ENCODE peak calls at places on chromosomes 13 and 19, in seven cellular contexts. Q is IMR-90, S is H1, H is mesenchymal stem cell, Y is neuronal stem cell, I is H9, L is mesendoderm. J is an unnamed sample.

GRCh38 chr13:37984357-37984756 is 114.8 kb upstream of the TRPC4 start:
- DNase-seq in Q (no peak), S (no peak), H (no peak), Y (no peak), I (peak), L (peak), J (no peak)

GRCh38 chr13:82803341-82803740 is 1078.9 kb downstream of the SLITRK1 start:
- DNase-seq in Q (no peak), S (no peak), H (no peak), Y (no peak), I (no peak), L (no peak), J (no peak)

GRCh38 chr13:35711909-35712308 is 235.4 kb upstream of the MAB21L1 start:
- DNase-seq in Q (no peak), S (no peak), H (no peak), Y (no peak), I (no peak), L (no peak), J (no peak)

GRCh38 chr13:40206241-40207109 is 460.0 kb downstream of the FOXO1 start:
- DNase-seq in Q (peak), S (no peak), H (no peak), Y (no peak), I (no peak), L (no peak), J (no peak)

GRCh38 chr13:29310806-29311205 is 284.7 kb downstream of the SLC7A1 start:
- DNase-seq in Q (no peak), S (no peak), H (no peak), Y (no peak), I (no peak), L (no peak), J (no peak)

GRCh38 chr13:35764359-35765015 is 288.0 kb upstream of the MAB21L1 start:
- DNase-seq in Q (no peak), S (no peak), H (no peak), Y (no peak), I (no peak), L (no peak), J (no peak)

GRCh38 chr19:40681039-40681438 is 9.4 kb downstream of the NUMBL start:
- DNase-seq in Q (no peak), S (no peak), H (no peak), Y (no peak), I (no peak), L (no peak), J (no peak)

GRCh38 chr13:29591310-29591709 is 4.2 kb downstream of the SLC7A1 start:
- DNase-seq in Q (peak), S (no peak), H (peak), Y (no peak), I (no peak), L (no peak), J (no peak)

GRCh38 chr19:28436320-28436719 is 776.6 kb downstream of the UQCRFS1 start:
- DNase-seq in Q (no peak), S (no peak), H (no peak), Y (no peak), I (no peak), L (no peak), J (no peak)

GRCh38 chr19:51324082-51324481 is 12.6 kb downstream of the IGLON5 start:
- DNase-seq in Q (no peak), S (no peak), H (no peak), Y (no peak), I (no peak), L (no peak), J (no peak)

GRCh38 chr19:40411958-40412499 is 1.1 kb downstream of the PRX start:
- DNase-seq in Q (no peak), S (no peak), H (peak), Y (no peak), I (no peak), L (no peak), J (no peak)

GRCh38 chr19:50322931-50323781 is 6.0 kb downstream of the KCNC3 start:
- DNase-seq in Q (no peak), S (no peak), H (no peak), Y (no peak), I (no peak), L (no peak), J (no peak)

GRCh38 chr19:6023936-6024335 is 46.0 kb upstream of the RANBP3 start:
- DNase-seq in Q (no peak), S (no peak), H (no peak), Y (no peak), I (no peak), L (no peak), J (peak)

GRCh38 chr19:14764401-14764800 is 14.0 kb downstream of the ADGRE2 start:
- DNase-seq in Q (no peak), S (no peak), H (no peak), Y (no peak), I (no peak), L (no peak), J (no peak)

GRCh38 chr19:5585461-5586299 is 17.9 kb upstream of the TINCR start:
- DNase-seq in Q (no peak), S (peak), H (no peak), Y (peak), I (peak), L (peak), J (no peak)

GRCh38 chr19:17526922-17527321 is 15.5 kb downstream of the PGLS start:
- DNase-seq in Q (no peak), S (no peak), H (no peak), Y (no peak), I (no peak), L (no peak), J (no peak)

GRCh38 chr13:113116871-113117271 is 5.7 kb upstream of the F10 start:
- DNase-seq in Q (no peak), S (peak), H (no peak), Y (no peak), I (no peak), L (no peak), J (no peak)

GRCh38 chr19:16268676-16269319 is 55.8 kb upstream of the KLF2 start:
- DNase-seq in Q (no peak), S (no peak), H (no peak), Y (no peak), I (no peak), L (no peak), J (no peak)

GRCh38 chr13:77022341-77022740 is 4.6 kb downstream of the FBXL3 start:
- DNase-seq in Q (peak), S (no peak), H (peak), Y (no peak), I (no peak), L (no peak), J (peak)

GRCh38 chr19:34171877-34172660 is at the start of gene LSM14A:
- DNase-seq in Q (peak), S (peak), H (peak), Y (peak), I (peak), L (peak), J (peak)

GRCh38 chr19:32837531-32837930 is 32.0 kb downstream of the SLC7A9 start:
- DNase-seq in Q (no peak), S (no peak), H (no peak), Y (no peak), I (no peak), L (no peak), J (no peak)

GRCh38 chr13:95248953-95249352 is 52.3 kb downstream of the ABCC4 start:
- DNase-seq in Q (no peak), S (no peak), H (no peak), Y (no peak), I (no peak), L (no peak), J (no peak)

GRCh38 chr13:95250961-95251360 is 50.3 kb downstream of the ABCC4 start:
- DNase-seq in Q (no peak), S (no peak), H (no peak), Y (no peak), I (no peak), L (no peak), J (no peak)

GRCh38 chr13:95245072-95245471 is 56.2 kb downstream of the ABCC4 start:
- DNase-seq in Q (no peak), S (no peak), H (no peak), Y (no peak), I (no peak), L (no peak), J (no peak)

GRCh38 chr13:95246292-95247082 is 54.8 kb downstream of the ABCC4 start:
- DNase-seq in Q (no peak), S (no peak), H (no peak), Y (no peak), I (no peak), L (no peak), J (no peak)

DNA sequence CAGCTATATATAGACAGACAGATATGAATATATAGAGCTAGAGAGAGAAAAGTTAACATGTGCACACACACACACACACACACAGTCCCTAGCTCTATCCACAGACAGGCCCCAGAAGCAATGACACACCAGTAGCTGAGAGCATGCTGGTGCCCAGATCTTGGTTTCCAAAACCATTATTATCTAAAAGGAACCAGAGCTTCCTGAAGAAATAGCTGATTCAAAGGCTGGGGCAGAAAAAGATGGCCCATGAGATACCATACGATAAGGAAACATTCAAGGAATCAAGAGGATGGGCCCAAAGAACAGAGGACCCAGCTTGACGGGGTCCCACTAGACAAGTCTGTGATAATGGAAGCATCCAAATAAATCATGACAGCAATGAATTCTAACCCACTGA is 53.4 kb downstream of the ABCC4 start:
- DNase-seq in Q (no peak), S (no peak), H (no peak), Y (no peak), I (no peak), L (no peak), J (peak)
- H3K18ac ChIP-seq in Q (no peak), S (no peak), H (no peak), Y (no peak), I (no peak), L (no peak), J (no peak)

GRCh38 chr13:110683203-110683883 is 22.6 kb downstream of the CARS2 start:
- DNase-seq in Q (peak), S (no peak), H (peak), Y (no peak), I (no peak), L (peak), J (no peak)
- H2AK5ac ChIP-seq in Q (no peak), S (no peak), H (no peak), Y (no peak), I (no peak), L (no peak), J (no peak)

DNA sequence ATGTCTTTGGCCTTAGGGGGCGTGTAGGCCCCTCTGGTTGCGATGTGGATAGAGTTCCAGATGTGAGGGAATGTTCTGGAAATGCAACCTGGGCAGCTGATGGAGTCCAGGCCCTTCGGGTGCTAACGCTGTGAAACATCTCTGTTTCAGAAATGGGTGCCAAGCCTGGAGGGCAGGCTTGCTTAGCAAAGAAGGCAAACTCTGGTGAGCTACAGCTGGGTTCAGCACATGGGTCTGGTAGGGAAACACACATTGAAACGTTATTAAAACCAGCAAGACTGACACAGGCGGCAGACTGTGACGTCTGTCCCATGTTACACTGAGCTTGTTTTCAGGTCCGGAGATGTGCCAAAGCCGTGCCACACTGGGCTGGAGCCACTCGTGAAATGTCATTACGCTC is 8.6 kb upstream of the CDC16 start:
- DNase-seq in Q (no peak), S (no peak), H (no peak), Y (no peak), I (no peak), L (no peak), J (no peak)
- H3K18ac ChIP-seq in Q (no peak), S (no peak), H (no peak), Y (no peak), I (no peak), L (no peak), J (no peak)

GRCh38 chr19:11240008-11240444 is 607 bp downstream of the ANGPTL8 start:
- DNase-seq in Q (no peak), S (no peak), H (no peak), Y (no peak), I (no peak), L (no peak), J (no peak)
- H2AK5ac ChIP-seq in Q (no peak), S (no peak), H (no peak), Y (peak), I (no peak), L (no peak), J (no peak)

DNA sequence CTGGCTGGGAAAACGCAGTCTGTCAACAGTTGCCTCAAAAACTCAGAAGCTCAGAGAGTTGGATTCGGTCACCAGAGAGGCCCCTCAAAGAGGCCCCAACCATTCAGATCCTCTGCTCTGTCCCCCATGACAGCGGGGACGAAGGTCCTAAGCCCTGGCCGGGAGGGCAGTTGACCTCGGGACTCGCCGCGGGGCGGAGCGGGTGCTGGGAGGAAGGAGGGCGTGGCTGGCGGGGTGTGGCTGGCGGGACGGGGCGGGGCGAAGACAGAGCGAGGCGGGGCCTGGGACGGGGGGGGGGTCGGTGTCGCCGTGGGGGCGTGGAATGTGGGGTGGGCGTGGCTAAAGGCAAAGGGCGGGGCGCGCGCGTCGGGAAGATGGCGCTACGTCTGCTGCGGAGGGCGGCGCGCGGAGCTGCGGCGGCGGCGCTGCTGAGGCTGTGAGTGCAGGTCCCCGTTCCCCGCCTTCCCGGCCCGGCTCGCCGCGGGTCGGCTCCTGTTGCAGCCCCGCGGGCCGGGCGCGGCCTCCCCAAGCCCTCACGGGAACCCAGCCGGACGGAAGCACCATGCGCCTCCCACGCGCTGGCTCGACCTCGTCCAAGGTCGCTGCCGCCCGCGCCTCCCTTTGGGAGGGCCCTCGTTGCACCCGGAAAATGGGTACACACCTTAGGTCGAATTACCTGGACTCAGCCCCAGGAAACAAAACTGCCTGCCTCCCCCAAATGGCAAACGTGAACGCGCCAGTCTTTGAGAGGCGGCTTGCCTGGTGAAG is 105.2 kb downstream of the TM9SF2 start:
- DNase-seq in Q (peak), S (peak), H (peak), Y (peak), I (peak), L (peak), J (peak)
- H3K18ac ChIP-seq in Q (peak), S (peak), H (peak), Y (peak), I (peak), L (peak), J (peak)

GRCh38 chr19:41924151-41925145 is 3.8 kb downstream of the ERFL start:
- DNase-seq in Q (no peak), S (no peak), H (no peak), Y (no peak), I (no peak), L (no peak), J (no peak)
- H2AK5ac ChIP-seq in Q (no peak), S (no peak), H (no peak), Y (no peak), I (no peak), L (no peak), J (no peak)

GRCh38 chr13:72541674-72542073 is 185.8 kb downstream of the MZT1 start:
- DNase-seq in Q (no peak), S (no peak), H (no peak), Y (no peak), I (no peak), L (no peak), J (no peak)
- H3K18ac ChIP-seq in Q (no peak), S (no peak), H (no peak), Y (no peak), I (no peak), L (no peak), J (no peak)

GRCh38 chr19:2199215-2199614 is 35.5 kb downstream of the DOT1L start:
- DNase-seq in Q (no peak), S (peak), H (no peak), Y (peak), I (peak), L (peak), J (no peak)

GRCh38 chr19:2199861-2200623 is 36.1 kb downstream of the PLEKHJ1 start:
- DNase-seq in Q (no peak), S (no peak), H (no peak), Y (no peak), I (no peak), L (no peak), J (no peak)

GRCh38 chr19:2201473-2202148 is 34.5 kb downstream of the PLEKHJ1 start:
- DNase-seq in Q (no peak), S (no peak), H (no peak), Y (no peak), I (no peak), L (no peak), J (no peak)

GRCh38 chr19:2198317-2198716 is 34.6 kb downstream of the DOT1L start:
- DNase-seq in Q (no peak), S (no peak), H (no peak), Y (no peak), I (no peak), L (no peak), J (no peak)

DNA sequence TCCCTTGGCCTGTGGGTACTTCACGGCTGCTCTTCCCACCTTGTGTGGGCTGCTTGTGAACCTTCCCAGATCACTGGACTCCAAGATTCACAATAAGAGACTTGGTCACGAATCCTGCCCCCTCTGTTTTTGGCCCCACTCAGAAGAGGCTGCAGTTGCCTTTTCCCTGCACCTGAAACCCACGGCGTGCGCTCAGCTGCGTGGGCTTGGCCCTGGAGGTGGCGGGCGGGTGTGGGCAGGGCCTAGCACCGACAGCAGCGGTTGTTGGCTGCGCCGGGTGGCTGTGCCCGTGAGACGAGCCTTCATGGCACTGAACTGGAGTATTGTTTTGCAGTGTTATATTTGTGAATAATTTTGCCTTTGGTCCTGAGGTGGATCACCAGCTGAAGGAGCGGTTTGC is 33.8 kb downstream of the PLEKHJ1 start:
- DNase-seq in Q (no peak), S (no peak), H (no peak), Y (no peak), I (no peak), L (no peak), J (no peak)
- H2AK5ac ChIP-seq in Q (no peak), S (no peak), H (no peak), Y (no peak), I (no peak), L (no peak), J (no peak)

GRCh38 chr19:19054939-19055440 is 8.8 kb upstream of the SLC25A42 start:
- DNase-seq in Q (no peak), S (no peak), H (no peak), Y (no peak), I (no peak), L (no peak), J (no peak)
- H3K18ac ChIP-seq in Q (no peak), S (no peak), H (no peak), Y (no peak), I (no peak), L (no peak), J (no peak)

J was measured in trophoblast cell.